ENCODE peak calls at places on chromosomes 7 and 10, in ten cellular contexts. N is hepatocyte; W is sciatic nerve; V is cardiac fibroblast; U is activated CD4-positive, alpha-beta T cell treated with anti-CD3 and anti-CD28 coated beads for 4 hours; L is left cardiac atrium; P is T-helper 1 cell; B is WTC11; M is endothelial cell of umbilical vein; Z is C1 segment of cervical spinal cord. O is an unnamed sample.
A peak's percentile ranks its signal among the peaks of the same experiment; 100 is the strongest.

GRCh38 chr7:156897673-156898072 is 4.7 kb upstream of the LMBR1 start:
- DNase-seq in U (no peak), N (no peak), V (peak; percentile 53), M (no peak), W (no peak), P (no peak), B (no peak), L (no peak), Z (no peak), O (no peak)

GRCh38 chr10:118958984-118959916 is 70.3 kb upstream of the NANOS1 start:
- DNase-seq in N (peak; percentile 36), P (no peak), U (no peak), B (no peak), M (no peak), L (peak; percentile 70), V (peak; percentile 60), Z (no peak), W (peak; percentile 69), O (no peak)

GRCh38 chr7:16071246-16071857 is 350.0 kb downstream of the CRPPA start:
- DNase-seq in N (peak; percentile 80), B (no peak), U (no peak), Z (no peak), L (no peak), M (peak; percentile 70), W (no peak), V (peak; percentile 83), P (no peak), O (no peak)

GRCh38 chr10:48214701-48215100 is 59.8 kb downstream of the FRMPD2 start:
- DNase-seq in U (no peak), W (no peak), M (no peak), Z (no peak), L (no peak), V (no peak), B (no peak), P (no peak), N (no peak), O (no peak)

GRCh38 chr7:84729284-84729683 is 457.6 kb downstream of the SEMA3D start:
- DNase-seq in B (no peak), Z (no peak), N (no peak), U (no peak), P (no peak), W (no peak), L (no peak), M (no peak), V (peak; percentile 76), O (no peak)

GRCh38 chr10:28996345-28996744 is 292.5 kb upstream of the LYZL1 start:
- DNase-seq in B (no peak), P (no peak), W (no peak), Z (no peak), N (no peak), L (no peak), U (no peak), M (no peak), V (no peak), O (no peak)

GRCh38 chr10:64574371-64574770 is 1053.2 kb downstream of the REEP3 start:
- DNase-seq in P (no peak), N (peak; percentile 61), B (no peak), V (no peak), Z (no peak), W (no peak), L (no peak), U (no peak), M (no peak), O (no peak)

GRCh38 chr10:77230194-77230593 is 407.4 kb downstream of the KCNMA1 start:
- DNase-seq in W (no peak), M (no peak), Z (no peak), L (no peak), P (no peak), N (no peak), U (no peak), B (no peak), V (peak; percentile 63), O (no peak)

GRCh38 chr10:68327889-68328786 is 3.7 kb upstream of the HNRNPH3 start:
- DNase-seq in P (no peak), B (no peak), W (no peak), N (peak; percentile 63), L (no peak), M (peak; percentile 28), U (no peak), Z (no peak), V (peak; percentile 82), O (no peak)

GRCh38 chr10:35375091-35375765 is 38.9 kb downstream of the CCNY start:
- DNase-seq in W (no peak), B (no peak), U (no peak), Z (no peak), P (no peak), V (peak; percentile 62), N (no peak), M (no peak), L (no peak), O (no peak)

GRCh38 chr7:159143780-159144755 is 599 bp downstream of the VIPR2 start:
- DNase-seq in U (no peak), P (no peak), W (no peak), Z (no peak), B (peak; percentile 53), M (no peak), N (peak; percentile 57), V (peak; percentile 4), L (peak; percentile 43), O (no peak)

GRCh38 chr10:5526691-5527331 is 2.0 kb downstream of the CALML3 start:
- DNase-seq in U (no peak), V (no peak), Z (no peak), M (no peak), B (no peak), N (no peak), L (no peak), P (no peak), W (no peak), O (no peak)

GRCh38 chr10:71726673-71727428 is 7.3 kb upstream of the C10orf105 start:
- DNase-seq in V (no peak), L (no peak), B (no peak), U (no peak), W (no peak), Z (no peak), M (no peak), P (no peak), N (no peak), O (no peak)

GRCh38 chr7:22582860-22583640 is 83.1 kb upstream of the STEAP1B start:
- DNase-seq in Z (no peak), B (no peak), M (peak; percentile 91), P (no peak), U (no peak), N (peak; percentile 77), W (no peak), L (no peak), V (peak; percentile 92), O (no peak)

GRCh38 chr7:158165711-158166110 is 421.9 kb downstream of the PTPRN2 start:
- DNase-seq in L (no peak), N (no peak), Z (no peak), W (no peak), V (no peak), B (no peak), U (no peak), P (no peak), M (no peak), O (no peak)

GRCh38 chr7:34320926-34321609 is 336.9 kb upstream of the NPSR1 start:
- DNase-seq in U (peak; percentile 8), W (peak; percentile 61), P (peak; percentile 13), B (peak; percentile 74), L (peak; percentile 51), Z (no peak), N (peak; percentile 82), M (peak; percentile 79), V (peak; percentile 79), O (no peak)

GRCh38 chr7:130092598-130092997 is 22.3 kb downstream of the KLHDC10 start:
- DNase-seq in Z (no peak), M (no peak), U (no peak), N (no peak), V (no peak), W (no peak), P (no peak), B (no peak), L (no peak), O (no peak)

GRCh38 chr10:116720241-116721047 is 21.9 kb downstream of the HSPA12A start:
- DNase-seq in N (no peak), P (no peak), M (no peak), L (no peak), Z (no peak), W (no peak), U (no peak), V (no peak), B (no peak), O (no peak)

GRCh38 chr7:116545411-116545993 is 20.7 kb downstream of the CAV1 start:
- DNase-seq in U (no peak), M (no peak), N (no peak), P (no peak), W (no peak), Z (no peak), L (no peak), V (no peak), B (no peak), O (no peak)

GRCh38 chr7:154777023-154777422 is 225.9 kb downstream of the PAXIP1 start:
- DNase-seq in W (no peak), P (no peak), L (no peak), N (peak; percentile 62), B (no peak), U (no peak), Z (no peak), V (peak; percentile 0), M (no peak), O (no peak)

GRCh38 chr7:11212080-11212711 is 238.5 kb downstream of the PHF14 start:
- DNase-seq in P (peak; percentile 21), Z (no peak), L (peak; percentile 33), U (peak; percentile 35), M (peak; percentile 63), W (peak; percentile 70), B (peak; percentile 53), N (peak; percentile 86), V (peak; percentile 86), O (no peak)

GRCh38 chr7:112162161-112163020 is 43.8 kb downstream of the DOCK4 start:
- DNase-seq in B (peak; percentile 71), W (no peak), N (peak; percentile 65), P (no peak), M (peak; percentile 98), L (peak; percentile 69), U (no peak), V (peak; percentile 68), Z (no peak), O (no peak)

O was measured in stimulated activated CD8-positive, alpha-beta memory T cell treated with anti-CD3 and anti-CD28 coated beads, Interleukin-15, amount 100 ng/mL, for 4 hours.